ENCODE peak calls at places on chromosome 22, in nine cellular contexts. M is stomach, H is cardiac fibroblast, D is transverse colon, W is lower leg skin, N is kidney epithelial cell, Q is Panc1, A is OCI-LY7, T is upper lobe of right lung. B is an unnamed sample.
A peak's percentile ranks its signal among the peaks of the same experiment; 100 is the strongest.

GRCh38 chr22:37383342-37383741 is 43.9 kb downstream of the ELFN2 start:
- DNase-seq in N (no peak), T (no peak), M (no peak), D (no peak), H (no peak), A (peak; percentile 87), Q (no peak), W (no peak), B (no peak)

GRCh38 chr22:37604875-37605274 is 3.8 kb upstream of the GGA1 start:
- DNase-seq in Q (no peak), H (no peak), D (no peak), W (no peak), A (peak; percentile 41), M (no peak), N (no peak), T (no peak), B (no peak)

GRCh38 chr22:22460635-22461034 is 47.9 kb downstream of the ZNF280B start:
- DNase-seq in D (no peak), Q (no peak), A (peak; percentile 46), M (no peak), H (peak; percentile 8), N (no peak), W (no peak), T (no peak), B (no peak)

GRCh38 chr22:22866381-22867111 is 21.1 kb upstream of the IGLL5 start:
- DNase-seq in A (no peak), H (no peak), D (no peak), M (no peak), T (no peak), N (no peak), W (no peak), Q (no peak), B (no peak)

GRCh38 chr22:33302049-33302545 is 243.9 kb upstream of the SYN3 start:
- DNase-seq in H (peak; percentile 71), M (peak; percentile 88), D (peak; percentile 85), N (no peak), Q (peak; percentile 39), A (peak; percentile 91), W (peak; percentile 59), T (peak; percentile 84), B (peak; percentile 31)

GRCh38 chr22:48098243-48098935 is 1335.9 kb downstream of the TBC1D22A start:
- DNase-seq in Q (no peak), A (peak; percentile 96), W (no peak), T (no peak), D (no peak), M (no peak), H (no peak), N (no peak), B (peak; percentile 96)

GRCh38 chr22:41524809-41525449 is 19.3 kb downstream of the POLR3H start:
- DNase-seq in T (no peak), D (peak; percentile 38), Q (no peak), M (peak; percentile 31), W (no peak), H (no peak), N (no peak), A (no peak), B (no peak)

GRCh38 chr22:24962835-24963234 is 10.3 kb downstream of the KIAA1671 start:
- DNase-seq in D (no peak), H (no peak), T (no peak), W (no peak), Q (no peak), N (no peak), A (no peak), M (no peak), B (no peak)

GRCh38 chr22:21754523-21755128 is 19.0 kb upstream of the YPEL1 start:
- DNase-seq in D (no peak), A (peak; percentile 72), H (peak; percentile 62), N (no peak), Q (no peak), M (peak; percentile 66), W (no peak), T (no peak), B (no peak)

GRCh38 chr22:36900225-36900624 is 13.2 kb upstream of the CSF2RB start:
- DNase-seq in T (no peak), N (no peak), Q (no peak), W (no peak), H (no peak), M (no peak), A (no peak), D (no peak), B (no peak)

GRCh38 chr22:20571531-20572007 is 64.2 kb downstream of the MED15 start:
- DNase-seq in N (no peak), T (no peak), M (peak; percentile 43), H (peak; percentile 49), D (peak; percentile 45), A (peak; percentile 53), W (no peak), Q (peak; percentile 13), B (no peak)

GRCh38 chr22:31906086-31906485 is 38.2 kb upstream of the YWHAH start:
- DNase-seq in H (no peak), D (no peak), T (no peak), N (no peak), M (no peak), Q (no peak), A (no peak), W (no peak), B (no peak)

GRCh38 chr22:26168934-26169311 is 339 bp upstream of the SEZ6L start:
- DNase-seq in Q (no peak), H (no peak), D (no peak), N (no peak), M (no peak), W (no peak), A (no peak), T (no peak), B (no peak)

GRCh38 chr22:37567991-37568390 is 7.7 kb downstream of the CDC42EP1 start:
- DNase-seq in T (no peak), Q (no peak), N (no peak), M (no peak), W (no peak), D (no peak), A (no peak), H (no peak), B (no peak)

GRCh38 chr22:46340676-46341075 is 5.2 kb downstream of the TRMU start:
- DNase-seq in H (no peak), Q (no peak), N (no peak), W (no peak), T (no peak), A (no peak), M (no peak), D (no peak), B (no peak)

GRCh38 chr22:16568425-16568758 is 24.2 kb downstream of the CCT8L2 start:
- DNase-seq in T (no peak), A (no peak), Q (no peak), D (no peak), N (no peak), W (no peak), M (no peak), H (no peak), B (no peak)

GRCh38 chr22:46650078-46650810 is 30.1 kb downstream of the GRAMD4 start:
- DNase-seq in H (no peak), Q (no peak), M (no peak), T (no peak), N (no peak), A (no peak), W (no peak), D (no peak), B (no peak)

GRCh38 chr22:46592390-46592872 is 27.8 kb upstream of the GRAMD4 start:
- DNase-seq in T (no peak), M (no peak), W (no peak), N (peak; percentile 43), A (peak; percentile 82), H (peak; percentile 68), Q (no peak), D (peak; percentile 71), B (peak; percentile 43)

GRCh38 chr22:37105154-37105553 is 4.4 kb downstream of the TMPRSS6 start:
- DNase-seq in A (no peak), T (no peak), Q (no peak), D (no peak), W (no peak), H (no peak), M (no peak), N (no peak), B (no peak)

GRCh38 chr22:18974477-18975180 is 38.5 kb upstream of the PRODH start:
- DNase-seq in N (no peak), W (no peak), H (no peak), Q (no peak), T (no peak), A (no peak), M (no peak), D (no peak), B (no peak)

GRCh38 chr22:17927062-17927461 is 97.3 kb downstream of the MICAL3 start:
- DNase-seq in N (no peak), A (no peak), D (no peak), Q (no peak), W (no peak), H (no peak), T (no peak), M (no peak), B (no peak)
- H3K4me3 ChIP-seq in N (no peak overlapping the region), A (no peak overlapping the region), D (no peak overlapping the region), Q (no peak overlapping the region), W (no peak overlapping the region), H (no peak overlapping the region), T (no peak overlapping the region), M (no peak overlapping the region), B (no peak overlapping the region)

DNA sequence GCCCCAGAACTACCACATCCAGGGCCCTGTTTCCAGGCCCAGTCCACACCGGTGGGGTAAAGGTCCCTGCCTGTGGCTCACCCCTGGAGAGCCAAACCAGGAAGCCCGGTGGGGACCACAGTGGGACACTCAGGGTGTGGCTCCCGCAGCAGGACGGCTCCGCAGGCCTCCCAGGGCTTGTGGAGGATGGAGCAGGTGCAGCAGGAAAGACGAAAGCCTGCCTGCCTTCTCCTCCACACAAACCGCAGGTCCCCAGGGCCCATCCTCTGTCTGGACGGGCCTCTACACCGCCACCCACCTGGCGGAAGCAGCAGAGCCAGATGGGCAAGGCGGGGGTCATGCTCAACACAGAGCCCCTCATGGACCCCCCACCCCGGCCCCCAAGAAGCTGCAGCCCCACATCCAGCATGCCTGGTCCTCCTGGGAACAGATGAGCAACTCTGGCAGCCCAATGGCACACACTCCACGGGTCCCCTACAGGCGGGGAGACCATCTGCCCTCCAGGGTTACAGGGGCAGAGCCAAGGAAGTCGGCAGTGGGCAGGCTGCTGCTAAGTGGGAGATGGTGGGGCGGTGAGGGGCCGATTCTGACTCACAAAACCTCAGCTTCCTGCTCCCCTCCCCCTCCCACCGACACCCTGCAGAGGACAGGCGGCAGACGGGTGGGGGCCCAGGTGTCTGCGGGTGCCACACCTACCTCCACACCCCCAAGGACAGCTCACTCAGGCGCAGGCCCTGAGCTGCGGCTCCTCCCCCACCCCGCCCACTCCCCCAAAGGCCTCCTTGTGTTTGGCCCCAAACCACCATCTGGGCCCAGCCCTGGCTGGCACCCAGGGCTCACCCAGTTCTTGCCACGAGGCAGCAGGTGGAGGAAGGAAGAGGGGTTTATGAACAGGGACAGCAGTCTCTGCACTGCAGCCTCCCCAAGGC is 5.2 kb downstream of the SBF1 start:
- DNase-seq in A (peak; percentile 98), H (peak; percentile 16), N (peak; percentile 37), D (peak; percentile 95), W (peak; percentile 57), Q (no peak), M (peak; percentile 83), T (peak; percentile 86), B (peak; percentile 91)
- TF ChIP-seq CTCF in A (peak; percentile 21), H (no peak), N (no peak), D (no peak), W (no peak), Q (no peak), M (no peak), T (no peak), B (no peak)

GRCh38 chr22:40385041-40385782 is 14.8 kb downstream of the SGSM3 start:
- DNase-seq in A (peak; percentile 82), D (peak; percentile 34), W (no peak), T (no peak), M (no peak), Q (no peak), H (no peak), N (no peak), B (peak; percentile 48)
- H3K4me3 ChIP-seq in A (peak overlapping the region; percentile 54), D (no peak overlapping the region), W (no peak overlapping the region), T (no peak overlapping the region), M (peak overlapping the region; percentile 7), Q (no peak overlapping the region), H (no peak overlapping the region), N (no peak overlapping the region), B (peak overlapping the region; percentile 32)

GRCh38 chr22:43481528-43482309 is 69.9 kb downstream of the MPPED1 start:
- DNase-seq in A (peak; percentile 43), H (no peak), Q (no peak), N (no peak), D (no peak), W (no peak), T (no peak), M (peak; percentile 37), B (no peak)
- TF ChIP-seq CTCF in A (peak; percentile 71), H (no peak), Q (no peak), N (no peak), D (no peak), W (no peak), T (no peak), M (peak; percentile 29), B (peak; percentile 43)

B was measured in GM12864.